ENCODE peak calls at places on chromosomes 5 and 9, in four cellular contexts. T is GM12891, U is K562, F is GM12878. M is an unnamed sample.

GRCh38 chr5:149576021-149576420 is 5.3 kb upstream of the ARHGEF37 start:
- DNase-seq in T (no peak), U (no peak), F (no peak), M (no peak)

GRCh38 chr5:89582768-89583339 is 699.9 kb upstream of the MEF2C start:
- DNase-seq in T (no peak), U (no peak), F (no peak), M (no peak)

GRCh38 chr5:58231041-58231440 is 228.8 kb downstream of the PLK2 start:
- DNase-seq in T (no peak), U (no peak), F (no peak), M (no peak)

GRCh38 chr9:36815566-36816348 is 218.3 kb downstream of the PAX5 start:
- DNase-seq in T (no peak), U (no peak), F (no peak), M (no peak)

GRCh38 chr9:20561542-20561941 is 60.8 kb downstream of the MLLT3 start:
- DNase-seq in T (no peak), U (no peak), F (no peak), M (no peak)

GRCh38 chr5:95686661-95687060 is 3.9 kb upstream of the SPATA9 start:
- DNase-seq in T (no peak), U (no peak), F (no peak), M (no peak)

GRCh38 chr9:4475301-4475700 is 15.0 kb upstream of the SLC1A1 start:
- DNase-seq in T (no peak), U (no peak), F (no peak), M (no peak)

GRCh38 chr9:135254176-135255032 is 166.9 kb downstream of the OLFM1 start:
- DNase-seq in T (no peak), U (no peak), F (no peak), M (no peak)

GRCh38 chr9:114696814-114697544 is 15.0 kb upstream of the TEX48 start:
- DNase-seq in T (peak), U (no peak), F (peak), M (no peak)

GRCh38 chr5:135466178-135467050 is 14.3 kb upstream of the TIFAB start:
- DNase-seq in T (peak), U (peak), F (no peak), M (no peak)

GRCh38 chr5:139642213-139642612 is 5.9 kb upstream of the CXXC5 start:
- DNase-seq in T (no peak), U (no peak), F (no peak), M (no peak)

GRCh38 chr5:169018980-169019379 is 282.0 kb downstream of the SLIT3 start:
- DNase-seq in T (no peak), U (no peak), F (no peak), M (no peak)
- TF ChIP-seq POLR2AphosphoS5 in T (no peak), U (no peak), F (no peak), M (no peak)

GRCh38 chr9:136311433-136312375 is 7.8 kb upstream of the CCDC187 start:
- DNase-seq in T (peak), U (peak), F (no peak), M (no peak)
- TF ChIP-seq SPI1 in T (no peak), U (no peak), F (no peak), M (no peak)

GRCh38 chr9:128066713-128067621 is at the start of gene NAIF1:
- DNase-seq in T (peak), U (peak), F (peak), M (peak)
- TF ChIP-seq POLR2AphosphoS5 in T (no peak), U (no peak), F (peak), M (peak)

DNA sequence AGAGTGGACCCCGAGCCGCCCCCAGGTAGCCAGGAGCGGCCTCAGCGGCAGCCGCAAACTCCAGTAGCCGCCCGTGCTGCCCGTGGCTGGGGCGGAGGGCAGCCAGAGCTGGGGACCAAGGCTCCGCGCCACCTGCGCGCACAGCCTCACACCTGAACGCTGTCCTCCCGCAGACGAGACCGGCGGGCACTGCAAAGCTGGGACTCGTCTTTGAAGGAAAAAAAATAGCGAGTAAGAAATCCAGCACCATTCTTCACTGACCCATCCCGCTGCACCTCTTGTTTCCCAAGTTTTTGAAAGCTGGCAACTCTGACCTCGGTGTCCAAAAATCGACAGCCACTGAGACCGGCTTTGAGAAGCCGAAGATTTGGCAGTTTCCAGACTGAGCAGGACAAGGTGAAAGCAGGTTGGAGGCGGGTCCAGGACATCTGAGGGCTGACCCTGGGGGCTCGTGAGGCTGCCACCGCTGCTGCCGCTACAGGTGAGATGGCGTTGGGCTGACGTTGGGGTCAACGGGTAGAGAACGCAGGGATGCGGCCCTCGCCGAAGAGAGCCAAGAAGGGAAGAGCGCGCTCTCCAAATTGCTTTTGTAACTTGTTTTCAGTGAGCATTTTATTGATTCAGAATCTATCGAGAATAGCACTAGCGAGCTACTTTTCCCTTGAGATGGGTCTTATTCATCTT is 425 bp downstream of the PTGER4 start:
- DNase-seq in T (no peak), U (no peak), F (no peak), M (no peak)
- TF ChIP-seq SPI1 in T (no peak), U (no peak), F (no peak), M (no peak)

GRCh38 chr9:121286688-121286972 is 18.7 kb downstream of the GSN start:
- DNase-seq in T (no peak), U (no peak), F (no peak), M (no peak)

GRCh38 chr9:121286973-121287721 is 19.2 kb downstream of the GSN start:
- DNase-seq in T (no peak), U (peak), F (no peak), M (peak)

GRCh38 chr9:121284733-121285451 is 16.9 kb downstream of the GSN start:
- DNase-seq in T (no peak), U (no peak), F (no peak), M (no peak)

GRCh38 chr9:121283856-121284732 is 16.1 kb downstream of the GSN start:
- DNase-seq in T (no peak), U (peak), F (no peak), M (no peak)

DNA sequence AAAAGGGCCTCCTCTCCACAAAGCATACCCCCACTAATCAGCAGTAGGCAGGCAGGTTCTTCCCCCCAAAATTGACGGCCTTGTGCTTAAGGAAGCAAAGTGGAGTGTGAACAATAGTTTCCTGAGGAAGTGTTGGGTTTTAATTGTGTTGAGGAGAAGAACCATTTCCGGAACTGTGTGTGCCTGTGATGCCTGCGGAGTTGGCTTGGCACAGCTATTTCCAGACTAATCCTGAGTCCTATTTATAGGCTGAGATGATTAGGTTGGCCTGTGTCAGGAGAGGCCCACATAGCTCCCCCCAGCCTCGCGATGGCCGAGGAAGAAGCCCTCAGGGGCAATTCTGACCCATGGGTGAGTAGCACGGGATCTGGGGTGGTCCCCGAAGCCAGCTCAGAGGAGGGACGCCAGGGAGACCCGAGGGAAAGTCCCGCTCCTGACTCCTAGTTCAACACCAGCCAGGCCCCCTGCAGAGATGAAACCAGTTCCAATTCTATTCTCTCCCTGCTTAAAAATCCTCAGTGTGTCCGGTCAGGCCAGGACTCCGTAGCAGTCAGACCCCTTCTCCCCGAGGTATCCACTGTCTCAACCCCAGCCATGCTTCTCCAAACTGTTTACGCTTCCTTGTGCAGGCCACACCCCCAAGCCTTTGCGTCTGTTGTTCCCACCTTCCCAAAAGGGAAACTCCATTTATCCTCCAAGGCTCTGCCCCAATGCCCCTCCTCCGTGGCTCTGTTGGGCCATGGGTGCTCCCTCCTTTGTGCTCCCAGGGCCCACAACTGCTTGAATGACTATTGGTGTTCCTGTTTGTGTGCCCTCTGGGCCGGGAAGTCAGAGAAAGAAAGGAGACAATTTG is 18.1 kb downstream of the GSN start:
- DNase-seq in T (no peak), U (peak), F (no peak), M (peak)
- TF ChIP-seq POLR2AphosphoS5 in T (no peak), U (no peak), F (no peak), M (no peak)